ENCODE peak calls at places on chromosomes 1 and 21, in eight cellular contexts. One of them, this sample, is unnamed.

GRCh38 chr1:14850563-14850962 is 252.1 kb downstream of the KAZN start:
- DNase-seq in fibroblast of mammary gland: no peak
- DNase-seq in CD8-positive, alpha-beta T cell: no peak
- DNase-seq in thoracic aorta: no peak
- DNase-seq in AG09309: no peak
- DNase-seq in MCF 10A: peak
- DNase-seq in AG04450: no peak
- DNase-seq in mesothelial cell of epicardium: no peak
- DNase-seq in this sample: no peak

GRCh38 chr1:150551049-150551783 is 2.0 kb downstream of the ADAMTSL4 start:
- DNase-seq in AG09309: no peak
- DNase-seq in mesothelial cell of epicardium: no peak
- DNase-seq in thoracic aorta: no peak
- DNase-seq in CD8-positive, alpha-beta T cell: no peak
- DNase-seq in fibroblast of mammary gland: peak
- DNase-seq in MCF 10A: peak
- DNase-seq in AG04450: no peak
- DNase-seq in this sample: no peak

GRCh38 chr1:15953294-15953771 is 22.6 kb downstream of the ZBTB17 start:
- DNase-seq in fibroblast of mammary gland: peak
- DNase-seq in MCF 10A: peak
- DNase-seq in AG04450: no peak
- DNase-seq in mesothelial cell of epicardium: no peak
- DNase-seq in AG09309: no peak
- DNase-seq in CD8-positive, alpha-beta T cell: no peak
- DNase-seq in thoracic aorta: no peak
- DNase-seq in this sample: no peak

GRCh38 chr1:156781585-156782186 is 14.4 kb downstream of the PRCC start:
- DNase-seq in MCF 10A: no peak
- DNase-seq in AG04450: no peak
- DNase-seq in mesothelial cell of epicardium: no peak
- DNase-seq in thoracic aorta: no peak
- DNase-seq in fibroblast of mammary gland: peak
- DNase-seq in CD8-positive, alpha-beta T cell: no peak
- DNase-seq in AG09309: no peak
- DNase-seq in this sample: no peak

GRCh38 chr1:112995890-112996289 is 39.9 kb upstream of the SLC16A1 start:
- DNase-seq in thoracic aorta: no peak
- DNase-seq in mesothelial cell of epicardium: no peak
- DNase-seq in CD8-positive, alpha-beta T cell: no peak
- DNase-seq in fibroblast of mammary gland: peak
- DNase-seq in AG09309: no peak
- DNase-seq in AG04450: no peak
- DNase-seq in MCF 10A: peak
- DNase-seq in this sample: no peak

GRCh38 chr21:16571594-16571993 is 841.8 kb downstream of the USP25 start:
- DNase-seq in AG04450: no peak
- DNase-seq in mesothelial cell of epicardium: no peak
- DNase-seq in MCF 10A: peak
- DNase-seq in fibroblast of mammary gland: peak
- DNase-seq in thoracic aorta: no peak
- DNase-seq in AG09309: no peak
- DNase-seq in CD8-positive, alpha-beta T cell: no peak
- DNase-seq in this sample: no peak

GRCh38 chr1:44354268-44354839 is 703 bp downstream of the ERI3 start:
- DNase-seq in thoracic aorta: no peak
- DNase-seq in mesothelial cell of epicardium: no peak
- DNase-seq in AG09309: no peak
- DNase-seq in fibroblast of mammary gland: peak
- DNase-seq in AG04450: no peak
- DNase-seq in CD8-positive, alpha-beta T cell: no peak
- DNase-seq in MCF 10A: peak
- DNase-seq in this sample: no peak

GRCh38 chr1:55007626-55008025 is 8.9 kb downstream of the BSND start:
- DNase-seq in MCF 10A: peak
- DNase-seq in mesothelial cell of epicardium: no peak
- DNase-seq in CD8-positive, alpha-beta T cell: no peak
- DNase-seq in AG09309: peak
- DNase-seq in thoracic aorta: no peak
- DNase-seq in fibroblast of mammary gland: peak
- DNase-seq in AG04450: peak
- DNase-seq in this sample: no peak

GRCh38 chr1:167492509-167492910 is 25.8 kb downstream of the CD247 start:
- DNase-seq in fibroblast of mammary gland: no peak
- DNase-seq in MCF 10A: no peak
- DNase-seq in CD8-positive, alpha-beta T cell: no peak
- DNase-seq in mesothelial cell of epicardium: no peak
- DNase-seq in AG09309: no peak
- DNase-seq in thoracic aorta: no peak
- DNase-seq in AG04450: no peak
- DNase-seq in this sample: no peak

GRCh38 chr1:59089922-59090457 is 206.9 kb upstream of the FGGY start:
- DNase-seq in mesothelial cell of epicardium: no peak
- DNase-seq in AG09309: no peak
- DNase-seq in fibroblast of mammary gland: no peak
- DNase-seq in MCF 10A: no peak
- DNase-seq in AG04450: no peak
- DNase-seq in CD8-positive, alpha-beta T cell: no peak
- DNase-seq in thoracic aorta: no peak
- DNase-seq in this sample: no peak

GRCh38 chr1:153680120-153680403 is 1.6 kb downstream of the NPR1 start:
- DNase-seq in CD8-positive, alpha-beta T cell: no peak
- DNase-seq in mesothelial cell of epicardium: no peak
- DNase-seq in thoracic aorta: no peak
- DNase-seq in MCF 10A: no peak
- DNase-seq in AG09309: no peak
- DNase-seq in AG04450: no peak
- DNase-seq in fibroblast of mammary gland: no peak
- DNase-seq in this sample: no peak

GRCh38 chr1:92929461-92929860 is 31.8 kb downstream of the DIPK1A start:
- DNase-seq in fibroblast of mammary gland: peak
- DNase-seq in MCF 10A: no peak
- DNase-seq in AG09309: no peak
- DNase-seq in CD8-positive, alpha-beta T cell: no peak
- DNase-seq in mesothelial cell of epicardium: no peak
- DNase-seq in AG04450: no peak
- DNase-seq in thoracic aorta: no peak
- DNase-seq in this sample: no peak

GRCh38 chr1:13725714-13726175 is 25.8 kb downstream of the PRDM2 start:
- DNase-seq in mesothelial cell of epicardium: no peak
- DNase-seq in MCF 10A: peak
- DNase-seq in AG09309: peak
- DNase-seq in fibroblast of mammary gland: peak
- DNase-seq in thoracic aorta: no peak
- DNase-seq in AG04450: no peak
- DNase-seq in CD8-positive, alpha-beta T cell: peak
- DNase-seq in this sample: no peak

GRCh38 chr21:43325968-43326367 is 101.0 kb downstream of the SIK1 start:
- DNase-seq in fibroblast of mammary gland: no peak
- DNase-seq in AG04450: no peak
- DNase-seq in mesothelial cell of epicardium: no peak
- DNase-seq in CD8-positive, alpha-beta T cell: no peak
- DNase-seq in AG09309: no peak
- DNase-seq in MCF 10A: no peak
- DNase-seq in thoracic aorta: no peak
- DNase-seq in this sample: no peak

GRCh38 chr1:151790071-151790939 is at the start of gene TDRKH:
- DNase-seq in CD8-positive, alpha-beta T cell: peak
- DNase-seq in fibroblast of mammary gland: peak
- DNase-seq in AG04450: peak
- DNase-seq in AG09309: peak
- DNase-seq in MCF 10A: peak
- DNase-seq in mesothelial cell of epicardium: peak
- DNase-seq in thoracic aorta: peak
- DNase-seq in this sample: peak
- TF ChIP-seq CTCF in CD8-positive, alpha-beta T cell: no peak
- TF ChIP-seq CTCF in fibroblast of mammary gland: no peak
- TF ChIP-seq CTCF in AG04450: peak
- TF ChIP-seq CTCF in AG09309: peak
- TF ChIP-seq CTCF in MCF 10A: peak
- TF ChIP-seq CTCF in mesothelial cell of epicardium: no peak
- TF ChIP-seq CTCF in thoracic aorta: no peak
- TF ChIP-seq CTCF in this sample: peak

DNA sequence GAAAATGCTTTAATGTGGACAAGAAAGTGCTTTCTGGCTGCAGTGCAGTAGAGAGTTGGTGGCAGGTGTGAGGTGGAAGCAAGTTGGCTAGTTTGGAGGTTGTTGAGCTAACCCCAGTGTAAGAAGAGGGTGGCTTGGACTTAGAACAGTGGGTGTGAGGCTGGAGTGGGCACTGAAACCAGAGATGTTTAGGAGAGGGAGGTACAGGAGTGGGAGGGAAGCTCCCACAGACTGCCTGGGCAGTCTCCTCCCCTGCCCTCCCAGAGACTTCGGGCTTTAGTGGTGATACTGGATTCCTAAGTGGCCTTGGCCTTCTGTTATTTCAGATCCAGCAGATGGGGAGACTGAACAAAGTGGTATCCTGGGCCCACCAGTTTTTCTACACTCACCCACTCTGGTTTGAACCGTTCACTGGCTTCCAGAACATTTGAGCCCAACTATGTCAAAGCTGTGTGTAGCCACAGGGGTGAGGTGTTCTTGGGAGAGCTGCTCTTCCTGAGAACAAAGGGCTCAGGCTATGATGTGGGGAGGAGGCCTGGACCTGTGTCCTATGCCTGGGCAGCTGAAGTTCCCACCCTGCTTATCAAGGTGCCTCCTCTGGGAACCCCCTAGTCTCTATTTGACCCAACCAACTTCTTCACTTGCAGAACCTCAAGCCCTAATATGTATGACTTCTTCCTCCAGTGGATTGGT is 19.9 kb upstream of the CYP4A11 start:
- DNase-seq in mesothelial cell of epicardium: no peak
- DNase-seq in fibroblast of mammary gland: no peak
- DNase-seq in CD8-positive, alpha-beta T cell: no peak
- DNase-seq in thoracic aorta: no peak
- DNase-seq in MCF 10A: no peak
- DNase-seq in AG09309: no peak
- DNase-seq in AG04450: no peak
- DNase-seq in this sample: no peak
- TF ChIP-seq CTCF in mesothelial cell of epicardium: no peak
- TF ChIP-seq CTCF in fibroblast of mammary gland: no peak
- TF ChIP-seq CTCF in CD8-positive, alpha-beta T cell: no peak
- TF ChIP-seq CTCF in thoracic aorta: no peak
- TF ChIP-seq CTCF in MCF 10A: no peak
- TF ChIP-seq CTCF in AG09309: no peak
- TF ChIP-seq CTCF in AG04450: no peak
- TF ChIP-seq CTCF in this sample: no peak

GRCh38 chr1:235586413-235586812 is 63.2 kb downstream of the GNG4 start:
- DNase-seq in mesothelial cell of epicardium: no peak
- DNase-seq in AG04450: no peak
- DNase-seq in CD8-positive, alpha-beta T cell: no peak
- DNase-seq in thoracic aorta: no peak
- DNase-seq in fibroblast of mammary gland: no peak
- DNase-seq in AG09309: no peak
- DNase-seq in MCF 10A: no peak
- DNase-seq in this sample: no peak
- TF ChIP-seq CTCF in mesothelial cell of epicardium: no peak
- TF ChIP-seq CTCF in AG04450: no peak
- TF ChIP-seq CTCF in CD8-positive, alpha-beta T cell: no peak
- TF ChIP-seq CTCF in thoracic aorta: no peak
- TF ChIP-seq CTCF in fibroblast of mammary gland: no peak
- TF ChIP-seq CTCF in AG09309: no peak
- TF ChIP-seq CTCF in MCF 10A: no peak
- TF ChIP-seq CTCF in this sample: no peak

GRCh38 chr1:6835139-6835538 is 49.9 kb downstream of the CAMTA1 start:
- DNase-seq in MCF 10A: no peak
- DNase-seq in AG09309: no peak
- DNase-seq in CD8-positive, alpha-beta T cell: no peak
- DNase-seq in AG04450: no peak
- DNase-seq in mesothelial cell of epicardium: no peak
- DNase-seq in fibroblast of mammary gland: no peak
- DNase-seq in thoracic aorta: no peak
- DNase-seq in this sample: no peak
- TF ChIP-seq CTCF in MCF 10A: no peak
- TF ChIP-seq CTCF in AG09309: no peak
- TF ChIP-seq CTCF in CD8-positive, alpha-beta T cell: no peak
- TF ChIP-seq CTCF in AG04450: no peak
- TF ChIP-seq CTCF in mesothelial cell of epicardium: no peak
- TF ChIP-seq CTCF in fibroblast of mammary gland: no peak
- TF ChIP-seq CTCF in thoracic aorta: no peak
- TF ChIP-seq CTCF in this sample: no peak

GRCh38 chr1:145849356-145850165 is 4.1 kb downstream of the NUDT17 start:
- DNase-seq in mesothelial cell of epicardium: no peak
- DNase-seq in CD8-positive, alpha-beta T cell: no peak
- DNase-seq in fibroblast of mammary gland: peak
- DNase-seq in AG04450: no peak
- DNase-seq in MCF 10A: peak
- DNase-seq in AG09309: no peak
- DNase-seq in thoracic aorta: no peak
- DNase-seq in this sample: no peak
- TF ChIP-seq CTCF in mesothelial cell of epicardium: peak
- TF ChIP-seq CTCF in CD8-positive, alpha-beta T cell: peak
- TF ChIP-seq CTCF in fibroblast of mammary gland: peak
- TF ChIP-seq CTCF in AG04450: peak
- TF ChIP-seq CTCF in MCF 10A: peak
- TF ChIP-seq CTCF in AG09309: peak
- TF ChIP-seq CTCF in thoracic aorta: peak
- TF ChIP-seq CTCF in this sample: peak

This sample was measured in D721Med.